ENCODE peak calls at places on chromosomes 6 and 20, in four cellular contexts. Z, V, E and N are unnamed samples.

GRCh38 chr6:108737594-108738546 is 110.4 kb upstream of the ARMC2 start:
- DNase-seq in V (peak), Z (no peak), E (no peak), N (no peak)

GRCh38 chr6:35302604-35303218 is 5.1 kb downstream of the DEF6 start:
- DNase-seq in E (no peak), V (peak), Z (peak), N (no peak)

GRCh38 chr6:35166160-35166919 is 25.2 kb upstream of the TCP11 start:
- DNase-seq in V (no peak), Z (no peak), E (no peak), N (no peak)

GRCh38 chr6:127630800-127631199 is 53.8 kb downstream of the C6orf58 start:
- DNase-seq in Z (no peak), E (no peak), V (no peak), N (no peak)

GRCh38 chr6:22598386-22598785 is 29.0 kb downstream of the HDGFL1 start:
- DNase-seq in V (no peak), Z (no peak), E (no peak), N (no peak)

GRCh38 chr6:132253211-132253610 is 148.1 kb downstream of the MOXD1 start:
- DNase-seq in V (no peak), E (no peak), Z (no peak), N (no peak)

GRCh38 chr6:169881398-169881797 is 130.0 kb downstream of the ERMARD start:
- DNase-seq in Z (no peak), E (no peak), V (no peak), N (no peak)

GRCh38 chr20:21554376-21554890 is 40.6 kb upstream of the NKX2-2 start:
- DNase-seq in E (no peak), Z (no peak), V (no peak), N (no peak)

GRCh38 chr6:28587746-28588075 is 62.0 kb downstream of the GPX5 start:
- DNase-seq in V (no peak), E (no peak), Z (no peak), N (no peak)

GRCh38 chr20:32752458-32753250 is 9.4 kb upstream of the COMMD7 start:
- DNase-seq in Z (no peak), E (no peak), V (no peak), N (no peak)

GRCh38 chr6:89797317-89797716 is 22.3 kb downstream of the MDN1 start:
- DNase-seq in Z (no peak), E (no peak), V (no peak), N (no peak)

GRCh38 chr6:113350521-113350920 is 506.6 kb upstream of the MARCKS start:
- DNase-seq in Z (no peak), E (no peak), V (no peak), N (no peak)

GRCh38 chr20:33388268-33388667 is 13.1 kb downstream of the CDK5RAP1 start:
- DNase-seq in Z (no peak), V (no peak), E (no peak), N (no peak)

GRCh38 chr6:149642829-149643580 is 5.5 kb downstream of the KATNA1 start:
- DNase-seq in V (no peak), E (no peak), Z (no peak), N (no peak)

GRCh38 chr6:37524025-37524647 is 24.4 kb upstream of the CCDC167 start:
- DNase-seq in V (no peak), E (no peak), Z (no peak), N (no peak)

GRCh38 chr6:111551521-111552231 is 54.0 kb downstream of the TRAF3IP2 start:
- DNase-seq in V (no peak), Z (no peak), E (peak), N (no peak)

GRCh38 chr6:151393410-151393809 is 2.1 kb upstream of the ZBTB2 start:
- DNase-seq in V (no peak), Z (no peak), E (no peak), N (no peak)
- H3K27ac ChIP-seq in V (no peak), Z (peak), E (no peak), N (no peak)

GRCh38 chr6:159035891-159036290 is 8.9 kb downstream of the TAGAP start:
- DNase-seq in E (no peak), Z (no peak), V (no peak), N (no peak)
- H3K27ac ChIP-seq in E (no peak), Z (no peak), V (no peak), N (no peak)

GRCh38 chr6:106517699-106518098 is 111.6 kb downstream of the RTN4IP1 start:
- DNase-seq in E (no peak), Z (no peak), V (no peak), N (no peak)
- H3K27ac ChIP-seq in E (no peak), Z (peak), V (no peak), N (no peak)

DNA sequence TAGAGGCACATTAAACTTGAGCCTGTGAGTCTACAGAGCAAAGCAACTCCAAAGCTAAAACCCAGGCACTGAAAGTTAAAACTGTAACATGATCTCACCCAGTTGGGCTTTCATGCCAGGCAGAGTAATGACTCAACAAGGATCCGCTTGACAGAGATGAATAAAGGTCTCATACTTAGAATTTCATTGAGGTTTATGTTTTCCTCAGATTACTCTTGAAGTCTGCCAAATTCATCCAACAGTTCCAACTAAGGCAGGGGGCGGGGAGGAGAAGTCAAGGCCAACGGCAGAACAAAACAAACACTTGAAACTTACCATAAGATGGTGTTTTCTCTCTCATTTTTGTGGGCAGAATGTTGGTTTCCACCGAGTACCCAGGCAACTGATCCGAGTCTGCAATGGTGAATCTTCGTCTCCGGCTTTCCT is 54.0 kb upstream of the IPCEF1 start:
- DNase-seq in Z (no peak), V (peak), E (peak), N (no peak)
- H3K27ac ChIP-seq in Z (no peak), V (peak), E (peak), N (peak)